ENCODE peak calls at places on chromosome 3, in five cellular contexts. L is T-helper 2 cell, R is H4, G is GM13977, M is fibroblast of the aortic adventitia. V is an unnamed sample.

GRCh38 chr3:71724584-71725278 is 471 bp downstream of the EIF4E3 start:
- DNase-seq in M (no peak), R (no peak), G (peak), L (no peak), V (no peak)

GRCh38 chr3:89173546-89173945 is 66.1 kb downstream of the EPHA3 start:
- DNase-seq in L (no peak), M (no peak), R (no peak), G (no peak), V (no peak)

GRCh38 chr3:53179580-53179979 is 18.6 kb downstream of the PRKCD start:
- DNase-seq in R (no peak), M (no peak), L (no peak), G (no peak), V (no peak)

GRCh38 chr3:186746008-186746407 is 28.8 kb downstream of the KNG1 start:
- DNase-seq in M (peak), G (no peak), R (peak), L (no peak), V (peak)

GRCh38 chr3:179872842-179873241 is 163.9 kb downstream of the PEX5L start:
- DNase-seq in R (no peak), M (no peak), G (no peak), L (no peak), V (no peak)

GRCh38 chr3:77096966-77097890 is 57.3 kb downstream of the ROBO2 start:
- DNase-seq in R (no peak), L (no peak), G (no peak), M (no peak), V (peak)

GRCh38 chr3:23728651-23729117 is 77.1 kb upstream of the UBE2E1 start:
- DNase-seq in G (no peak), R (no peak), L (no peak), M (peak), V (no peak)

GRCh38 chr3:123642182-123642956 is 57.5 kb upstream of the HACD2 start:
- DNase-seq in L (no peak), G (peak), R (peak), M (peak), V (peak)

GRCh38 chr3:40124918-40125317 is 184.6 kb upstream of the EIF1B start:
- DNase-seq in R (no peak), G (no peak), L (no peak), M (no peak), V (no peak)

GRCh38 chr3:8996681-8997121 is 33.4 kb upstream of the RAD18 start:
- DNase-seq in G (no peak), R (no peak), L (no peak), M (peak), V (peak)

GRCh38 chr3:119338749-119339148 is 44.6 kb downstream of the ARHGAP31 start:
- DNase-seq in M (no peak), L (no peak), R (no peak), G (no peak), V (no peak)

GRCh38 chr3:46707601-46708011 is 6.4 kb downstream of the TMIE start:
- DNase-seq in M (no peak), R (no peak), L (no peak), G (no peak), V (no peak)

GRCh38 chr3:196008929-196009328 is 73.0 kb downstream of the TFRC start:
- DNase-seq in M (no peak), L (no peak), G (no peak), R (no peak), V (no peak)

GRCh38 chr3:119582178-119582577 is 2.9 kb downstream of the ADPRH start:
- DNase-seq in M (no peak), G (peak), L (no peak), R (no peak), V (no peak)

GRCh38 chr3:188979669-188980311 is 192.0 kb upstream of the TPRG1 start:
- DNase-seq in M (no peak), G (no peak), R (no peak), L (no peak), V (no peak)

GRCh38 chr3:127065561-127066270 is 82.8 kb downstream of the PLXNA1 start:
- DNase-seq in L (no peak), G (no peak), R (no peak), M (peak), V (no peak)

GRCh38 chr3:194141415-194142155 is 5.6 kb downstream of the HES1 start:
- DNase-seq in M (peak), R (peak), G (peak), L (peak), V (peak)

GRCh38 chr3:179432021-179432420 is 19.2 kb downstream of the GNB4 start:
- DNase-seq in R (no peak), G (no peak), M (peak), L (no peak), V (no peak)

GRCh38 chr3:45608885-45609284 is 14.3 kb downstream of the LIMD1 start:
- DNase-seq in R (no peak), M (peak), L (no peak), G (no peak), V (peak)

GRCh38 chr3:160478338-160478737 is 28.8 kb upstream of the TRIM59 start:
- DNase-seq in R (no peak), G (no peak), M (peak), L (no peak), V (peak)

GRCh38 chr3:190266915-190267290 is 55.3 kb downstream of the CLDN1 start:
- DNase-seq in M (peak), G (no peak), R (no peak), L (no peak), V (peak)

GRCh38 chr3:177050466-177051237 is 146.6 kb downstream of the TBL1XR1 start:
- DNase-seq in G (no peak), L (peak), M (peak), R (peak), V (peak)

GRCh38 chr3:133169669-133170068 is 131.5 kb downstream of the TMEM108 start:
- DNase-seq in L (no peak), G (no peak), M (no peak), R (no peak), V (no peak)

GRCh38 chr3:105786988-105787387 is 81.8 kb downstream of the CBLB start:
- DNase-seq in M (no peak), G (no peak), R (no peak), L (no peak), V (no peak)

V was measured in fibroblast of pulmonary artery.